ENCODE peak calls at places on chromosomes 16 and 17, in four cellular contexts. Q is kidney, G is fibroblast of mammary gland, K is psoas muscle. D is an unnamed sample.

GRCh38 chr17:2952174-2952845 is 111.1 kb downstream of the OR1D5 start:
- DNase-seq in Q (no peak), G (no peak), K (no peak), D (no peak)

GRCh38 chr16:85821441-85821901 is 22.0 kb downstream of the COX4I1 start:
- DNase-seq in Q (peak), G (peak), K (peak), D (peak)

GRCh38 chr16:69724981-69725479 is 1.3 kb downstream of the NQO1 start:
- DNase-seq in Q (no peak), G (no peak), K (no peak), D (no peak)

GRCh38 chr16:72125635-72126428 is 32.2 kb downstream of the DHX38 start:
- DNase-seq in Q (no peak), G (no peak), K (no peak), D (no peak)

GRCh38 chr17:42190491-42191180 is 3.7 kb downstream of the GHDC start:
- DNase-seq in Q (peak), G (no peak), K (no peak), D (no peak)

GRCh38 chr16:4505356-4506153 is 29.4 kb downstream of the HMOX2 start:
- DNase-seq in Q (no peak), G (no peak), K (no peak), D (peak)

GRCh38 chr17:68955181-68955841 is at the start of gene ABCA8:
- DNase-seq in Q (no peak), G (peak), K (no peak), D (no peak)

GRCh38 chr16:53054670-53055485 is at the start of gene CHD9:
- DNase-seq in Q (peak), G (peak), K (peak), D (peak)

GRCh38 chr17:79371984-79372383 is 238.9 kb downstream of the RBFOX3 start:
- DNase-seq in Q (no peak), G (no peak), K (no peak), D (no peak)

GRCh38 chr16:8080817-8081216 is 509.5 kb downstream of the TMEM114 start:
- DNase-seq in Q (no peak), G (no peak), K (no peak), D (no peak)

GRCh38 chr17:7479389-7480192 is at the start of gene ZBTB4:
- DNase-seq in Q (peak), G (peak), K (peak), D (peak)

GRCh38 chr17:35764123-35764991 is 3.7 kb downstream of the C17orf50 start:
- DNase-seq in Q (peak), G (peak), K (peak), D (peak)

GRCh38 chr17:2624292-2624731 is 30.9 kb downstream of the PAFAH1B1 start:
- DNase-seq in Q (no peak), G (no peak), K (no peak), D (peak)

GRCh38 chr16:20611350-20611902 is 35.3 kb upstream of the ACSM2B start:
- DNase-seq in Q (no peak), G (no peak), K (peak), D (no peak)

GRCh38 chr17:41553987-41554680 is 17.7 kb downstream of the KRT9 start:
- DNase-seq in Q (no peak), G (peak), K (no peak), D (no peak)

DNA sequence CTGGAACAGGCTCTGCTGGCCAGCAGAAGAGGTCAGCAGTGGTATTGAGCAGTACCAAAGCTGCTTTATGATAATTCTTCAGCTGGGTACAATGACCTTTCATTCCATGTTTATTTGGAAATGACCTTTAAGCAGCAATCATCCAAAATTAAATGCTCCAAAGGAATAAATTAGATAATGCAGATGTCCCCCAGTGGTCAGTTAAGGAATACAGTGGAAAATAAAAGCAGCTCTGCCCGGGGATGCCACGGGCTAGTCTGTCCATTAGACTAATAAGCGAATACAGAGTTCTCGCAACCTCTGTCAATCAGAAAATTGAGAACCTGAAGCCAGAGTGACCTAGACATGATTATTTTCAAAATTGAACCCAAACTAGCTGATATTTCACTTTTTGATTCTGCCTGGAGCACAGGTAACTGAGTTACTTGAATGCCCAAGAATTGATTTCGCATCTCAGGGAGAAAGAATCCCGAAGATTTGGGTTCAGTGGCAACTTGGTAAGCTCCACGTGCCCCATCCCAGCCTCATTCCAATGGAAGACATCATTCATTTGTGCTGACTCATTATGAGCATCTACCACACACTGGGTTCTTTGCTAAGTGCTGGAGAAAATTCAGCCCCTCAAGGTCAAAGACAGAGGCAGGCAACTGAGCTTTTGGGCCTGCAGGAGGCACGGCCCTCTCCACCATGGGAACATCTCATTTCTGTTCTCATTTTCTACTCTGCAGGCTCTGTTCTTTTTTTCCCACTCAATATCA is 34.4 kb upstream of the SLC39A11 start:
- DNase-seq in Q (no peak), G (peak), K (no peak), D (no peak)
- TF ChIP-seq CTCF in Q (no peak), G (no peak), K (no peak), D (no peak)

DNA sequence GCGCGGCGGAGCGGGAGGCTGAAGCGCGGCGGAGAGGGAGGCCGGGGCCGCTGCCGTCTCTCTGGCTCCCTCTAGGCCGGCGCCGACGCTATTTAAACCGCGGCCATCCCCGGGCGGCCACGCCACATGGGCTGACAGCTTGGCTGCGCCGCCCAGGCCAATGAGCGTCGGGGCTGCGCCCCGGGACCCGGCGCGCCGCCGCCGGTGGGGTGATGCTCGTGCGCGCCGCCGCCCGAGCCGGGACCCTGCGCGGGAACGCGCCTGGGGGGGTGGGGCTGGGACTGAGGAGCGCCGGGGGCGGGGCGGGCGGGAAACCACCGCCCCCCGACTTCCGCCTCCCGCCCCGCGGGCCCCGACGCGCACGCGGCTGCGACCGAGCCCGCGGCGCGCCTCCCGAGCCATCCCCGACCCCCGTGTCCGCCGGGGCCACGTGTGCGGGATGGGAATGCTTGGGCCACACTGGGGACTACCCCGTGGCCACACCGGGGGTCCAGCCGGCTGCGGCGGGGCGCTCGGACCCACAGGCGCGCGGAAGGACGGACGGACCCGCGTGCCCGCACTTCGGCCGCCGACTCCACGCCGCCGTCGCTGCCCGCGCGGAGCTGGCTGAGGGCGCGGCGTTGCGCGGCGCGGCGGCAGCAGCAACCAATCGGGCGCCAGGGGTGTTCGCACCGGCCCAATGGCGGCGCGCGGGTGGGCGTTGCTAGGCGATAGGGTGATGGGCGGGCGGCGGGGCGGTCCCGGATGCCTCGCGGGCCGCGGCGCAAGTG is at the start of gene FASN:
- DNase-seq in Q (peak), G (peak), K (peak), D (peak)
- TF ChIP-seq CTCF in Q (peak), G (peak), K (peak), D (peak)

GRCh38 chr17:51640108-51640622 is 379.8 kb downstream of the UTP18 start:
- DNase-seq in Q (no peak), G (no peak), K (no peak), D (peak)
- TF ChIP-seq CTCF in Q (no peak), G (peak), K (peak), D (peak)

GRCh38 chr16:48459167-48459566 is 74.0 kb upstream of the SIAH1 start:
- DNase-seq in Q (no peak), G (no peak), K (no peak), D (peak)

DNA sequence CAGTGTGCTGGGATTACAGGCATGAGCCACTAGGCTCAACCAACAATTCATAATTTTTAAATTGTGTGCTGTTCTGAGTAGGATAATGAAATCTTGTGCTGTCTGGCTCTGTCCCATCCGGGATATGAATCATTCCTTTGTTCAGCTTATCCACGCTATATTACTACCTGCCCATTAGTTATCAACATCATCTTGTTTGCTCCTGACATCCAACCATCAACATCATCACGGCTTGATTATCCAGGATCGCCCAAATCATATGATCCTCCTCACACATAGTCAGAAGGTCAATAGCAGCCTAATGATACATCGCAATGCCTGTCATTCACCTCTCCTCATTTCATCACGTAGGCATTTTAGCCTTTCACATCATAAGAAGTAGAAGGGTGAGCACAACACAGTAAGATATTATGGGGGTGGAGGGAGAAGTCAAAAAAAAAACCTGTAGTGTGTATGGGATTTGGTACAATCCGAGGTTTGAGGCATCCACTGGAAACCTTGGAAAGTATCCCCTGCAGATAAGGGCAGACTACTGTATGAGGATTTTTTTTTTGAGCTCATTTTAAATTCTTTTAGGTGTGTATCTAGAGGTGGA is 77.0 kb upstream of the SIAH1 start:
- DNase-seq in Q (no peak), G (no peak), K (no peak), D (no peak)
- TF ChIP-seq CTCF in Q (no peak), G (no peak), K (no peak), D (no peak)

GRCh38 chr17:76036497-76037380 is 9.6 kb upstream of the EVPL start:
- DNase-seq in Q (peak), G (no peak), K (no peak), D (no peak)

GRCh38 chr17:76033139-76033538 is 6.0 kb upstream of the EVPL start:
- DNase-seq in Q (no peak), G (no peak), K (no peak), D (no peak)

GRCh38 chr17:76034433-76035185 is 7.5 kb upstream of the EVPL start:
- DNase-seq in Q (no peak), G (no peak), K (no peak), D (no peak)

GRCh38 chr17:76032780-76033108 is 5.6 kb upstream of the EVPL start:
- DNase-seq in Q (no peak), G (no peak), K (peak), D (no peak)

DNA sequence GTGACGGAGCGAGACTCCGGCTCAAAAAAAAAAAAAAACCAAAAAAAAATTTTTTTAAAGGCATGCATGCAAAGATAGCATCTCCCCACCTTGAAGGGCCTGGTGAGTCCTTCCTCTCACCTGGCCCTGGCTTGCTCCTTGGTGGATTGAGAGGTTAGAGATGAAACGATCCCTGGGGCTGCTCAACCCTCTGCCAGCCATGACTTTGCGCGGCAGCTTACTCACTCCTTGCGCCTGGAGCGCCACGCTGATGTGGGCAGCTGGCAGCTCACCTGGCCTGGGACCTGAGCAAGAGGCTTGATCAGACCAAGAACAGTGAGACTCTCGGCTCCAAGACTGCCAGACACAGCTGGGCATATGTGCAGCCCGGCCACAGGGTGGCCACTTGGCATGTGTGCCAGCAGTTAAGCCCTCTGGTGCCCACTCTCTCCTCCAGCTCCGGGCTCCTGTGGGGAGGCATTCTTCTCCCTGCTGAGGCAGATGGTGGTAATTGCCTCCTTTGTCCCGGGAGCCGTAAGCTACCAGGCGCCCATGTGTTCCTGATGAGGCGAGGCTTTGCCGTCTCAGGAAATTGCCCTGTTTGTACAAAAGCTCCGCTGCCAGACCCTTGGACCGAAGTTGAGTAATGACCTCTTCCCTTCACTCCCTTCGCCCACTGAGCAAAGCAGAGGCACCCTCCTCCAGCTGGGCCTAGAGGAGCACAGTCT is 5.1 kb upstream of the EVPL start:
- DNase-seq in Q (no peak), G (no peak), K (peak), D (no peak)
- TF ChIP-seq CTCF in Q (no peak), G (no peak), K (no peak), D (no peak)

DNA sequence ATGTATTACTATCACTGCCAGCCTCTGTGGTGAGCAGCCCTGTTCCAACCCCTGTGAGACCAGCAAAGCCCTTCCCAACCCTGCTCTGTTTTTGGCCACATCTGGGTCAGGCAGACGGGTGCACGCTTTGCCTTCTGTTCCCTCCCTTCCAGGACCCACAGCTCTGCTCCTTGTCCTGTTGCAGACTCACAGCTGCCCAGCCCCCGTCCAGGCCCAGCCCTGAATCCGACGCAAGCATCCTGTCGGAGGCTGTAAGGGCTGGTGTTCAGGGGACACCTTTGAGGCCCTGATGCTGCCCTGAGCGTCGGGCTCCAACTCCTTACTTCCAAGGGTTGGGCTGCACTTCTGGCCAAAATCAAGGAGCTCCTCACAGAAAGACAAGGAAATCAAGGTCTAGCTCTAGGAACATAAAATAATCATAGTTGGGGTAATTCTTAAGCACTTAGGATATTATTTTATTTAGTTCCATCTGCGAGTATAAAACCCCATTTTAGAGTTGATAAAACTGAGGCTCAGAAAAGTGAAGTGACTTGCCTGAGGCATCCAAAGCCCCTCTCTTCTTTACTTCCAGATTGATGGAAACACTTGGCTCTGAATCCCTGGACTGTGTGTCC is 14.3 kb upstream of the SRCIN1 start:
- DNase-seq in Q (peak), G (no peak), K (no peak), D (no peak)
- TF ChIP-seq CTCF in Q (no peak), G (no peak), K (no peak), D (no peak)

GRCh38 chr16:25037632-25038031 is 22.5 kb upstream of the ARHGAP17 start:
- DNase-seq in Q (no peak), G (no peak), K (no peak), D (no peak)
- TF ChIP-seq CTCF in Q (no peak), G (no peak), K (no peak), D (no peak)

GRCh38 chr17:64240261-64240740 is 22.8 kb downstream of the TEX2 start:
- DNase-seq in Q (peak), G (no peak), K (no peak), D (no peak)
- TF ChIP-seq CTCF in Q (no peak), G (no peak), K (no peak), D (no peak)

DNA sequence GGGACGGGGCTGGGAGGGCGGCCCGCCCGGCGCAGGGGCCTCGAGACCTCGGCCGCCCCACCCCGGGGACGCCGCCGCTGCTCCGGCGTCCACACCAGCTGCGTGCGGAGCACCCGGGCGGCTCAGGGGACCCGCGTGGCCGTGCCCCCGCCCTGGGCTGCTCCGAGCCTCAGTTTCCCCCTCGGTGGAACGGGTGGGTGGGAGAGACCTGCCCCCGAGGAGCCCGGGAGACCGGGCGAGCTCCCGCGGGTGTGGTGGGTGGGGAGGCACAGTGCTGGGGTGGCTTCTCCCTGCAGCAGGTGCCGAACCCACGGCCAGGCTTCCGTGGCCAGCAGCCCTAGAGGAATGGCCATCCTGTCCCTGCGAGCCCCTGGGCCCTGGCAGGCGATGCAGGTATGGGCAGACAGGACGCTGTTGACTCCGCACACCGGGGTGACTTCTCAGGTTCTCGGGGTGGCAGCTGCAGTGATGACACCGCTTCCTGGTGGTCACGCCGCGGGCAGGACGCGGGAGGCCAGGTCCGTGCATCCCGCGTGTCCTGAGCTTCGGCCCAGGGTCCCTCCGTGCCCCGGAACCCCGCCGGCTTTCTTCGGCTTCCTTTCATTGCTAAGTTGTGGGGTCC is 677 bp downstream of the DEF8 start:
- DNase-seq in Q (no peak), G (no peak), K (no peak), D (no peak)
- TF ChIP-seq CTCF in Q (no peak), G (no peak), K (no peak), D (no peak)